ENCODE peak calls at places on chromosomes 1 and 21, in eight cellular contexts. P is mammary epithelial cell; X is upper lobe of left lung; S is GM12878; L is CD8-positive, alpha-beta T cell; Z is HCT116; U is osteoblast; O is fibroblast of lung. M is an unnamed sample. For H3K4me1, the result is how much of the 10 kb centered on the place peaks cover.

GRCh38 chr1:43293896-43294760 is 6.7 kb upstream of the TIE1 start:
- DNase-seq in P (peak), X (no peak), S (no peak), L (no peak), Z (no peak), U (peak), O (peak), M (peak)

GRCh38 chr1:116036255-116036654 is 59.9 kb downstream of the SLC22A15 start:
- DNase-seq in P (no peak), X (no peak), S (no peak), L (no peak), Z (no peak), U (no peak), O (no peak), M (no peak)

GRCh38 chr1:235019456-235019855 is 109.2 kb downstream of the TOMM20 start:
- DNase-seq in P (peak), X (no peak), S (no peak), L (no peak), Z (no peak), U (no peak), O (peak), M (no peak)

GRCh38 chr1:71717186-71717585 is 565.2 kb downstream of the NEGR1 start:
- DNase-seq in P (no peak), X (no peak), S (no peak), L (no peak), Z (no peak), U (no peak), O (no peak), M (no peak)

GRCh38 chr1:167681024-167681423 is 40.8 kb upstream of the MPZL1 start:
- DNase-seq in P (no peak), X (no peak), S (no peak), L (no peak), Z (no peak), U (no peak), O (no peak), M (no peak)

GRCh38 chr1:174795806-174796205 is 203.9 kb upstream of the CACYBP start:
- DNase-seq in P (peak), X (no peak), S (no peak), L (no peak), Z (no peak), U (no peak), O (peak), M (peak)

GRCh38 chr1:92484472-92485373 is 2.0 kb downstream of the GFI1 start:
- DNase-seq in P (peak), X (no peak), S (no peak), L (peak), Z (no peak), U (peak), O (no peak), M (peak)

GRCh38 chr1:184881941-184882648 is 92.2 kb downstream of the NIBAN1 start:
- DNase-seq in P (no peak), X (no peak), S (no peak), L (no peak), Z (no peak), U (peak), O (peak), M (no peak)

GRCh38 chr1:211377539-211378461 is 51.2 kb downstream of the TRAF5 start:
- DNase-seq in P (no peak), X (no peak), S (no peak), L (no peak), Z (no peak), U (no peak), O (no peak), M (no peak)

GRCh38 chr1:52633291-52633754 is 355 bp downstream of the SHISAL2A start:
- DNase-seq in P (no peak), X (no peak), S (no peak), L (peak), Z (no peak), U (peak), O (peak), M (no peak)

GRCh38 chr21:38798481-38798882 is 7.2 kb upstream of the ETS2 start:
- DNase-seq in P (peak), X (peak), S (no peak), L (no peak), Z (peak), U (no peak), O (peak), M (peak)

GRCh38 chr1:6882414-6882813 is 97.2 kb downstream of the CAMTA1 start:
- DNase-seq in P (no peak), X (no peak), S (no peak), L (no peak), Z (no peak), U (no peak), O (no peak), M (no peak)

GRCh38 chr21:14215971-14216621 is at the start of gene RBM11:
- DNase-seq in P (peak), X (peak), S (no peak), L (peak), Z (no peak), U (peak), O (peak), M (peak)

GRCh38 chr1:113401067-113401466 is 10.8 kb downstream of the MAGI3 start:
- DNase-seq in P (no peak), X (no peak), S (no peak), L (no peak), Z (no peak), U (no peak), O (no peak), M (no peak)

GRCh38 chr1:34874581-34874980 is 15.0 kb upstream of the SMIM12 start:
- DNase-seq in P (no peak), X (no peak), S (no peak), L (no peak), Z (no peak), U (no peak), O (no peak), M (no peak)

DNA sequence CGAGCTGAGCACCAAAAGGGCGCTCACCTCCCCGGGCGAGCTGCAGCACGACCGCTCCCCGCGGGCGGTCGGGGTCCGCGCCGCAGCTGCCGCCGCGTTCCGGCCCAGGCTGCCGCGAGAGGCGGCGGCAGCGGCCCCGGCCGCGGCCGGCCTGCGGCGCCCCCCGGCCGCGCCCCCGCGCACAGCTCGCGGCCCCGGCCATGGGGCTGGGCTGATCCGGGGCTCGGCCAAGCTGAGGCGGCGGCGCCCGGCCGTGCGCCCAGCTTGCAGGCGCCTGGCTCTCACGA is 186 bp downstream of the EEIG2 start:
- DNase-seq in P (no peak), X (no peak), S (no peak), L (no peak), Z (no peak), U (no peak), O (no peak), M (no peak)
- H3K4me1 ChIP-seq in P (under half), X (under half), S (under half), L (under half), Z (under half), U (under half), O (under half), M (under half)

GRCh38 chr1:46617108-46617694 is 590 bp upstream of the MOB3C start:
- DNase-seq in P (no peak), X (peak), S (no peak), L (no peak), Z (no peak), U (peak), O (no peak), M (no peak)

GRCh38 chr1:46614604-46614984 is 2.0 kb downstream of the MOB3C start:
- DNase-seq in P (no peak), X (no peak), S (no peak), L (no peak), Z (no peak), U (no peak), O (no peak), M (no peak)

GRCh38 chr1:46616277-46617107 is at the start of gene MOB3C:
- DNase-seq in P (peak), X (peak), S (peak), L (peak), Z (no peak), U (peak), O (peak), M (peak)

GRCh38 chr1:46615088-46615487 is 1.5 kb downstream of the MOB3C start:
- DNase-seq in P (no peak), X (no peak), S (no peak), L (no peak), Z (no peak), U (no peak), O (no peak), M (no peak)

DNA sequence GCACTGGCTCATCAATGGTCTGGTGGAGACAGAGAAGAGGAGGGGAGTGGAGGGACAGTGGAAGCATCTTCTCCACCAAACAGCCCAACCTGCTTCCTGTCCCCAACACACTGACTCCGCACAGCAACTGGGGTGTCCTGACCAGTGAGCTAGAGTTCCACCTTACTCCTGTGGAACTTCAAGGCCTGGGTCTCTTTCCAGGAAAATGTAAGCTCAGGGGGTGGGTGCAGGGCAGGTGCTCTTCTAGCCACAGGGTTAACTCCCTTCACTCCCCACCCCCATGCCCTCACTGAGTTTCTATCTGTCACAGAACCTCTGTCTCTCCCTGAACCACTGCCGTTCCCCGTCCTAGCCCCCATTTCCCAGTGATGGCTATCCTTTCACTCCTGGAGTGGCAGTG is 876 bp downstream of the MOB3C start:
- DNase-seq in P (no peak), X (no peak), S (no peak), L (no peak), Z (no peak), U (peak), O (no peak), M (no peak)
- H3K4me1 ChIP-seq in P (under half), X (under half), S (under half), L (half or more), Z (half or more), U (under half), O (under half), M (half or more)

GRCh38 chr1:22853651-22854185 is 118.9 kb downstream of the LACTBL1 start:
- DNase-seq in P (no peak), X (no peak), S (no peak), L (no peak), Z (no peak), U (no peak), O (no peak), M (no peak)

GRCh38 chr1:22852144-22852543 is 120.5 kb downstream of the LACTBL1 start:
- DNase-seq in P (no peak), X (no peak), S (no peak), L (no peak), Z (no peak), U (no peak), O (no peak), M (no peak)

GRCh38 chr1:22857661-22858060 is 115.0 kb downstream of the LACTBL1 start:
- DNase-seq in P (no peak), X (no peak), S (no peak), L (no peak), Z (no peak), U (no peak), O (no peak), M (no peak)

GRCh38 chr1:22855668-22856606 is 116.7 kb downstream of the LACTBL1 start:
- DNase-seq in P (no peak), X (no peak), S (no peak), L (no peak), Z (no peak), U (peak), O (no peak), M (no peak)

GRCh38 chr1:22854688-22855565 is 117.7 kb downstream of the LACTBL1 start:
- DNase-seq in P (no peak), X (no peak), S (peak), L (no peak), Z (no peak), U (no peak), O (no peak), M (no peak)
- H3K4me1 ChIP-seq in P (under half), X (under half), S (under half), L (under half), Z (under half), U (under half), O (under half), M (under half)

DNA sequence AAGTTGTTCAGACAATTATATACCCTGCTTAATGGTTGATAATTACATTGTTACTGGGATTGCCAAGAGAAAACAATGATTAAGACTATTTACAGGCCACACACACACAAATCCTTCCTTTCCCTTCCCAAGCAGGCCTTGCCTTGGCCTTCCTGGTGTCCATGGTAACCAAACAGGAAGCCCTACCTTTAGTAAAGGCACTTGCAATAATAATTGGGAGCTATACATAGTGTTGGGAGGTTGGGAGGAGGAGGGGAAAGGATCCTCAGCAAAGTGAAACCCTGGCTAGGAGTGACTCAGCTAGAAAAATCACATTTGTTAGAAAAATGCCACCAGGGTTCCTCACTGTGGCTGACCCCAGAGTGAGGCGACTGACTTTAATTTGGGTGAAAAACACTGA is 122.3 kb upstream of the ADAR start:
- DNase-seq in P (peak), X (no peak), S (no peak), L (no peak), Z (no peak), U (no peak), O (peak), M (peak)
- H3K4me1 ChIP-seq in P (under half), X (under half), S (under half), L (under half), Z (under half), U (under half), O (under half), M (under half)

DNA sequence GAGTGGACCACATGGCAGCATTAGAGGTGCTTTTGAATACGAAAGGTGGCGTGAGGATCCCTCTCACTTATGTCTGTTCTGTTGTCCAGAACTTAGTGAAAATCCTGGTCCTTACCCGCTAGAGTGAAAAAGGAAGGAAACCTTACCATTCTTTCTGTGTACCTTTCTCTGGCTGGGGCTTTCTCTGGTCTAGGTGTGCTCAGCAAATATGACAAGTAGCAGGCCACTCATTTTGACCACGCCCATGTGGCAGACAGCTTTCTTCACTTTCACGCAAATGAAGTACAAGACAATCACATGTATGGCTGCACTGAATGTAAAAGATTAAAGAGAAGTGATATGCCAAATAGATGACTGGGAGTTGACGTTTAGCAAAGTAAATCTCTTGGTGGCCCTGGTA is 131.9 kb downstream of the FGGY start:
- DNase-seq in P (no peak), X (no peak), S (no peak), L (no peak), Z (no peak), U (no peak), O (no peak), M (no peak)
- H3K4me1 ChIP-seq in P (under half), X (under half), S (under half), L (under half), Z (half or more), U (under half), O (under half), M (half or more)

GRCh38 chr1:25989860-25990650 is 7.8 kb downstream of the PAFAH2 start:
- DNase-seq in P (no peak), X (no peak), S (no peak), L (no peak), Z (no peak), U (no peak), O (no peak), M (no peak)
- H3K4me1 ChIP-seq in P (under half), X (under half), S (under half), L (half or more), Z (under half), U (under half), O (under half), M (under half)

GRCh38 chr21:35044128-35044527 is 5.0 kb downstream of the RUNX1 start:
- DNase-seq in P (no peak), X (no peak), S (no peak), L (no peak), Z (no peak), U (no peak), O (no peak), M (no peak)
- H3K4me1 ChIP-seq in P (under half), X (under half), S (half or more), L (half or more), Z (under half), U (under half), O (under half), M (under half)

DNA sequence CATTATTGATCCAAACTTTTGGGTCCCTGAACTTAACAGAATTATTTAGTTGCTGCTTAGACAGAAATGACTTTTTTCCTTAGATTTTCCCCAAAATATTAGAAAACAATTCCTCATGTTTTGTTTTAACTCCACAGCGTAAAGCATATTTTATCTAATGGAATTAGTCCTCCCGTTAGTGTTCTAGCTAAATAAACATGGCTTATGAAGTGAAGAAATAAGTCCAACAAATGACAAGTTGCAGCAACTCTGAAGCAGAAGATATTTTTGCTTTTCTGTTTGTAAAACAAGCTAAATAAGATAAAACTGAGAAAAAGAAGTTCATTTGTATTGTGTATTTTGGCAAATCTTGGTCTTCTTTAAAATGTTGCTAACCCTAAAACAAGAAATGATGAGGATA is 12.3 kb downstream of the NFIA start:
- DNase-seq in P (no peak), X (no peak), S (no peak), L (no peak), Z (no peak), U (no peak), O (no peak), M (no peak)
- H3K4me1 ChIP-seq in P (under half), X (under half), S (under half), L (under half), Z (under half), U (under half), O (under half), M (under half)

DNA sequence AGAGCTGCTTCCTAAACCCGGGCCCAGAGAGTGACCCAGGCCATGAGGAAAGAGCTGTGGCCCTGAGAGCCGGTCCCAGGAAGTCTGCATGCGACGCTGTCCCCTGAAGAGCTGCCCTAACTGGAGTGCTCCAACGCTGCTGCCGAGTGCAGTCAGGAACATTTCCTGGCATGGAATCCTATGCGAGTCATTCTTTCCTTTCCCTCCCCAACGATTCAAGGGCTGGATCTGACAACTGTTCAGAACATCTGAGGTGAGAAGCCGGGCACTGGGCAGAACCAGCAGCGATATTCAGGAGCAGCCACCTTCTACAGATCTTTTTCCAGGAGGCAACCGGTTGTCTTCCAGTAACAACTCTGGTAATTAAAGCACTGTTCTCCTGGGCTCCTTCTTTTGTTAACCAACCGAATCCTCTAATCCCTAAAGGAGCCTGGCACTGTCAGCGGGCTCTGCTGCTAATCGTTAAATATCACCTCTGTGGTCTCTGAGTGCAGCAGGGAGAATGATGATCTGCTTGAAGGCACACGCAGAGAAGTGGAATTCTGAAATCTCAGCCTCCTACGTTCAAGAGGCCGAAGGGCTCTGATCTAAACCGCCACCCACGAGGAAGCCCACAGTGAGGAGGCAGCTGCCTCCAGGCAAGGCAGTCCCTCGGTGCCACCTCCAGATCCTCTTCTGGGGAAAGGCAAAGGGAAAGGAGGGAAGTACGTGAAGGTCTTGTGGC is 55.8 kb downstream of the SLC45A1 start:
- DNase-seq in P (peak), X (peak), S (no peak), L (no peak), Z (peak), U (peak), O (peak), M (no peak)
- H3K4me1 ChIP-seq in P (under half), X (half or more), S (under half), L (under half), Z (under half), U (half or more), O (under half), M (under half)

DNA sequence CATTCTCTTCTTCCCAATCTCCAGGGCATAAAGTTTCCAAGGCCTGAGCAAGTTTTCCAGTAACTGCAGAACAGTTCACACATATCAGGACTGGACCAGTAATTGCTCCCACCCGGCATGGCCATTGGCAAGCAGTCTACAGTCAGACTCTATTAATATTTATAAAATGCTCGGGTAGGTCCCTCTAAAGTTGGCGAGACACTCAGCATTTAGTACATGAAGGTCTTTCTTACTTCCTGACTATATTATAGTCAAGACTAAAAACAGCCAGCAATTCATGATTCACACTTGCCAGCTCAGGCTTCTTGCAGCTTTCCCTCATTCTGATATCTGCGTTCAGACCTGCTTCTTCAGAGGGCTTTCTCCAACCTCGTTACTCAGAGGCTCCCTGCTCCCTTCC is 25.4 kb downstream of the GADD45A start:
- DNase-seq in P (peak), X (no peak), S (no peak), L (no peak), Z (no peak), U (peak), O (peak), M (no peak)
- H3K4me1 ChIP-seq in P (under half), X (under half), S (under half), L (under half), Z (half or more), U (half or more), O (under half), M (under half)